ENCODE peak calls at places on chromosomes 6 and 20, in eight cellular contexts. One of them, this sample, is unnamed.

GRCh38 chr20:56237337-56237736 is 11.2 kb upstream of the MC3R start:
- DNase-seq in germinal center: no peak
- DNase-seq in left ventricle myocardium inferior: no peak
- DNase-seq in NCI-H1417 treated with DMSO at 0.1 percent for 48 hours: no peak
- DNase-seq in T follicular helper cell: no peak
- DNase-seq in central memory CD4-positive, alpha-beta T cell: no peak
- DNase-seq in NCI-H2107: no peak
- DNase-seq in stimulated activated naive CD4-positive, alpha-beta T cell: no peak
- DNase-seq in this sample: no peak

GRCh38 chr6:17035257-17035757 is 66.5 kb upstream of the STMND1 start:
- DNase-seq in NCI-H1417 treated with DMSO at 0.1 percent for 48 hours: no peak
- DNase-seq in germinal center: no peak
- DNase-seq in NCI-H2107: no peak
- DNase-seq in T follicular helper cell: no peak
- DNase-seq in left ventricle myocardium inferior: no peak
- DNase-seq in stimulated activated naive CD4-positive, alpha-beta T cell: no peak
- DNase-seq in central memory CD4-positive, alpha-beta T cell: no peak
- DNase-seq in this sample: no peak

GRCh38 chr6:44082872-44083321 is 44.4 kb downstream of the MRPL14 start:
- DNase-seq in NCI-H2107: no peak
- DNase-seq in central memory CD4-positive, alpha-beta T cell: no peak
- DNase-seq in NCI-H1417 treated with DMSO at 0.1 percent for 48 hours: no peak
- DNase-seq in stimulated activated naive CD4-positive, alpha-beta T cell: no peak
- DNase-seq in germinal center: no peak
- DNase-seq in left ventricle myocardium inferior: peak; percentile 50
- DNase-seq in T follicular helper cell: no peak
- DNase-seq in this sample: no peak

GRCh38 chr20:23623666-23624065 is 14.1 kb downstream of the CST3 start:
- DNase-seq in T follicular helper cell: no peak
- DNase-seq in NCI-H2107: no peak
- DNase-seq in left ventricle myocardium inferior: no peak
- DNase-seq in germinal center: no peak
- DNase-seq in central memory CD4-positive, alpha-beta T cell: no peak
- DNase-seq in NCI-H1417 treated with DMSO at 0.1 percent for 48 hours: no peak
- DNase-seq in stimulated activated naive CD4-positive, alpha-beta T cell: no peak
- DNase-seq in this sample: no peak

GRCh38 chr6:24981385-24981758 is 45.6 kb upstream of the RIPOR2 start:
- DNase-seq in NCI-H2107: no peak
- DNase-seq in left ventricle myocardium inferior: no peak
- DNase-seq in NCI-H1417 treated with DMSO at 0.1 percent for 48 hours: no peak
- DNase-seq in central memory CD4-positive, alpha-beta T cell: no peak
- DNase-seq in stimulated activated naive CD4-positive, alpha-beta T cell: no peak
- DNase-seq in germinal center: no peak
- DNase-seq in T follicular helper cell: no peak
- DNase-seq in this sample: no peak

GRCh38 chr20:145877-146276 is 3.5 kb downstream of the DEFB126 start:
- DNase-seq in NCI-H1417 treated with DMSO at 0.1 percent for 48 hours: no peak
- DNase-seq in germinal center: no peak
- DNase-seq in left ventricle myocardium inferior: no peak
- DNase-seq in NCI-H2107: no peak
- DNase-seq in central memory CD4-positive, alpha-beta T cell: no peak
- DNase-seq in stimulated activated naive CD4-positive, alpha-beta T cell: no peak
- DNase-seq in T follicular helper cell: no peak
- DNase-seq in this sample: no peak

GRCh38 chr6:18823782-18824386 is 436.7 kb downstream of the RNF144B start:
- DNase-seq in stimulated activated naive CD4-positive, alpha-beta T cell: no peak
- DNase-seq in T follicular helper cell: no peak
- DNase-seq in NCI-H2107: no peak
- DNase-seq in germinal center: no peak
- DNase-seq in central memory CD4-positive, alpha-beta T cell: no peak
- DNase-seq in NCI-H1417 treated with DMSO at 0.1 percent for 48 hours: no peak
- DNase-seq in left ventricle myocardium inferior: no peak
- DNase-seq in this sample: no peak

GRCh38 chr6:84260926-84261325 is 33.5 kb upstream of the CEP162 start:
- DNase-seq in T follicular helper cell: no peak
- DNase-seq in germinal center: no peak
- DNase-seq in stimulated activated naive CD4-positive, alpha-beta T cell: no peak
- DNase-seq in central memory CD4-positive, alpha-beta T cell: no peak
- DNase-seq in NCI-H2107: no peak
- DNase-seq in NCI-H1417 treated with DMSO at 0.1 percent for 48 hours: no peak
- DNase-seq in left ventricle myocardium inferior: no peak
- DNase-seq in this sample: no peak

GRCh38 chr20:5221078-5221430 is 94.2 kb downstream of the CDS2 start:
- DNase-seq in stimulated activated naive CD4-positive, alpha-beta T cell: no peak
- DNase-seq in NCI-H2107: no peak
- DNase-seq in central memory CD4-positive, alpha-beta T cell: no peak
- DNase-seq in T follicular helper cell: no peak
- DNase-seq in germinal center: no peak
- DNase-seq in NCI-H1417 treated with DMSO at 0.1 percent for 48 hours: no peak
- DNase-seq in left ventricle myocardium inferior: no peak
- DNase-seq in this sample: no peak

GRCh38 chr20:22471156-22471836 is 113.1 kb downstream of the FOXA2 start:
- DNase-seq in germinal center: no peak
- DNase-seq in NCI-H2107: no peak
- DNase-seq in left ventricle myocardium inferior: no peak
- DNase-seq in NCI-H1417 treated with DMSO at 0.1 percent for 48 hours: no peak
- DNase-seq in T follicular helper cell: no peak
- DNase-seq in central memory CD4-positive, alpha-beta T cell: no peak
- DNase-seq in stimulated activated naive CD4-positive, alpha-beta T cell: no peak
- DNase-seq in this sample: no peak

GRCh38 chr20:219290-220115 is 7.6 kb upstream of the DEFB129 start:
- DNase-seq in germinal center: no peak
- DNase-seq in NCI-H2107: no peak
- DNase-seq in T follicular helper cell: no peak
- DNase-seq in stimulated activated naive CD4-positive, alpha-beta T cell: no peak
- DNase-seq in NCI-H1417 treated with DMSO at 0.1 percent for 48 hours: no peak
- DNase-seq in left ventricle myocardium inferior: no peak
- DNase-seq in central memory CD4-positive, alpha-beta T cell: no peak
- DNase-seq in this sample: no peak

GRCh38 chr6:132084811-132085509 is 133.8 kb upstream of the CCN2 start:
- DNase-seq in stimulated activated naive CD4-positive, alpha-beta T cell: no peak
- DNase-seq in NCI-H2107: no peak
- DNase-seq in NCI-H1417 treated with DMSO at 0.1 percent for 48 hours: no peak
- DNase-seq in left ventricle myocardium inferior: no peak
- DNase-seq in central memory CD4-positive, alpha-beta T cell: no peak
- DNase-seq in T follicular helper cell: no peak
- DNase-seq in germinal center: no peak
- DNase-seq in this sample: no peak

GRCh38 chr20:48733296-48733790 is 94.5 kb downstream of the PREX1 start:
- DNase-seq in left ventricle myocardium inferior: no peak
- DNase-seq in stimulated activated naive CD4-positive, alpha-beta T cell: no peak
- DNase-seq in germinal center: peak; percentile 52
- DNase-seq in T follicular helper cell: no peak
- DNase-seq in NCI-H2107: no peak
- DNase-seq in NCI-H1417 treated with DMSO at 0.1 percent for 48 hours: no peak
- DNase-seq in central memory CD4-positive, alpha-beta T cell: no peak
- DNase-seq in this sample: no peak

GRCh38 chr6:129351807-129352206 is 358.2 kb downstream of the ARHGAP18 start:
- DNase-seq in NCI-H1417 treated with DMSO at 0.1 percent for 48 hours: no peak
- DNase-seq in germinal center: no peak
- DNase-seq in central memory CD4-positive, alpha-beta T cell: no peak
- DNase-seq in left ventricle myocardium inferior: no peak
- DNase-seq in T follicular helper cell: no peak
- DNase-seq in NCI-H2107: no peak
- DNase-seq in stimulated activated naive CD4-positive, alpha-beta T cell: no peak
- DNase-seq in this sample: no peak

GRCh38 chr20:45407067-45407745 is 883 bp upstream of the DBNDD2 start:
- DNase-seq in left ventricle myocardium inferior: peak; percentile 65
- DNase-seq in central memory CD4-positive, alpha-beta T cell: no peak
- DNase-seq in NCI-H1417 treated with DMSO at 0.1 percent for 48 hours: no peak
- DNase-seq in germinal center: no peak
- DNase-seq in T follicular helper cell: no peak
- DNase-seq in stimulated activated naive CD4-positive, alpha-beta T cell: no peak
- DNase-seq in NCI-H2107: no peak
- DNase-seq in this sample: peak; percentile 34

GRCh38 chr6:32842690-32843089 is 1.2 kb downstream of the PSMB8 start:
- DNase-seq in NCI-H2107: no peak
- DNase-seq in stimulated activated naive CD4-positive, alpha-beta T cell: no peak
- DNase-seq in central memory CD4-positive, alpha-beta T cell: no peak
- DNase-seq in left ventricle myocardium inferior: no peak
- DNase-seq in germinal center: no peak
- DNase-seq in T follicular helper cell: no peak
- DNase-seq in NCI-H1417 treated with DMSO at 0.1 percent for 48 hours: no peak
- DNase-seq in this sample: no peak

GRCh38 chr6:2454180-2454579 is 208.8 kb upstream of the GMDS start:
- DNase-seq in left ventricle myocardium inferior: no peak
- DNase-seq in T follicular helper cell: no peak
- DNase-seq in germinal center: no peak
- DNase-seq in NCI-H2107: no peak
- DNase-seq in stimulated activated naive CD4-positive, alpha-beta T cell: no peak
- DNase-seq in NCI-H1417 treated with DMSO at 0.1 percent for 48 hours: no peak
- DNase-seq in central memory CD4-positive, alpha-beta T cell: no peak
- DNase-seq in this sample: no peak